ENCODE peak calls at places on chromosome 2, in eight cellular contexts. T, I, U, X, S, K, L and N are unnamed samples.

GRCh38 chr2:217370391-217370790 is 510.5 kb upstream of the TNP1 start:
- DNase-seq in T (no peak), I (no peak), U (peak; percentile 97), X (no peak), S (no peak), K (no peak), L (no peak), N (no peak)

GRCh38 chr2:135149251-135149650 is 97.2 kb downstream of the RAB3GAP1 start:
- DNase-seq in T (no peak), I (peak; percentile 27), U (no peak), X (no peak), S (no peak), K (peak; percentile 10), L (no peak), N (no peak)

GRCh38 chr2:14239605-14240004 is 392.9 kb upstream of the LRATD1 start:
- DNase-seq in T (no peak), I (no peak), U (no peak), X (no peak), S (no peak), K (no peak), L (no peak), N (no peak)

GRCh38 chr2:160460333-160460731 is 33.3 kb downstream of the RBMS1 start:
- DNase-seq in T (no peak), I (no peak), U (no peak), X (no peak), S (no peak), K (no peak), L (no peak), N (no peak)

GRCh38 chr2:131105156-131105949 is at the start of gene PLEKHB2:
- DNase-seq in T (peak; percentile 92), I (peak; percentile 89), U (peak; percentile 91), X (peak; percentile 92), S (peak; percentile 57), K (peak; percentile 79), L (peak; percentile 90), N (peak; percentile 95)

GRCh38 chr2:102368461-102369109 is 13.0 kb downstream of the IL18R1 start:
- DNase-seq in T (peak; percentile 41), I (no peak), U (no peak), X (no peak), S (no peak), K (no peak), L (no peak), N (no peak)

GRCh38 chr2:44938287-44939073 is 3.0 kb upstream of the SIX3 start:
- DNase-seq in T (no peak), I (no peak), U (no peak), X (no peak), S (no peak), K (no peak), L (no peak), N (no peak)

GRCh38 chr2:235595420-235596010 is 101.7 kb downstream of the AGAP1 start:
- DNase-seq in T (peak; percentile 24), I (peak; percentile 53), U (peak; percentile 81), X (peak; percentile 75), S (peak; percentile 60), K (peak; percentile 72), L (no peak), N (peak; percentile 41)

GRCh38 chr2:193076995-193077394 is 882.3 kb upstream of the TMEFF2 start:
- DNase-seq in T (no peak), I (no peak), U (no peak), X (no peak), S (no peak), K (no peak), L (no peak), N (no peak)

GRCh38 chr2:70656421-70657010 is 102.9 kb upstream of the TGFA start:
- DNase-seq in T (no peak), I (no peak), U (no peak), X (no peak), S (no peak), K (no peak), L (no peak), N (no peak)

GRCh38 chr2:231532189-231533035 is 2.2 kb upstream of the NMUR1 start:
- DNase-seq in T (no peak), I (no peak), U (no peak), X (no peak), S (no peak), K (no peak), L (no peak), N (no peak)

GRCh38 chr2:240586919-240587800 is 626 bp downstream of the CAPN10 start:
- DNase-seq in T (peak; percentile 68), I (no peak), U (no peak), X (no peak), S (no peak), K (no peak), L (peak; percentile 52), N (peak; percentile 33)

GRCh38 chr2:27322301-27322765 is 564 bp downstream of the MPV17 start:
- DNase-seq in T (no peak), I (peak; percentile 42), U (peak; percentile 34), X (no peak), S (no peak), K (no peak), L (no peak), N (no peak)

GRCh38 chr2:229419158-229419557 is 148.1 kb upstream of the PID1 start:
- DNase-seq in T (no peak), I (no peak), U (peak; percentile 30), X (no peak), S (no peak), K (peak; percentile 24), L (no peak), N (no peak)

GRCh38 chr2:122478773-122479172 is 723.3 kb downstream of the TSN start:
- DNase-seq in T (no peak), I (no peak), U (no peak), X (no peak), S (no peak), K (no peak), L (no peak), N (no peak)

GRCh38 chr2:197256771-197257170 is 53.8 kb downstream of the ANKRD44 start:
- DNase-seq in T (no peak), I (no peak), U (no peak), X (no peak), S (no peak), K (no peak), L (no peak), N (no peak)

GRCh38 chr2:100954044-100954420 is 48.1 kb upstream of the RPL31 start:
- DNase-seq in T (no peak), I (no peak), U (no peak), X (no peak), S (no peak), K (no peak), L (no peak), N (no peak)

GRCh38 chr2:120398051-120398960 is 52.4 kb downstream of the INHBB start:
- DNase-seq in T (no peak), I (no peak), U (peak; percentile 62), X (no peak), S (peak; percentile 77), K (peak; percentile 5), L (no peak), N (no peak)

GRCh38 chr2:120778244-120778643 is 42.6 kb downstream of the GLI2 start:
- DNase-seq in T (no peak), I (no peak), U (no peak), X (no peak), S (no peak), K (no peak), L (no peak), N (no peak)

GRCh38 chr2:77228379-77228778 is 293.8 kb downstream of the LRRTM4 start:
- DNase-seq in T (no peak), I (peak; percentile 18), U (peak; percentile 1), X (no peak), S (no peak), K (no peak), L (no peak), N (peak; percentile 55)

GRCh38 chr2:221570321-221571107 is 1.6 kb downstream of the EPHA4 start:
- DNase-seq in T (peak; percentile 25), I (no peak), U (peak; percentile 41), X (peak; percentile 23), S (peak; percentile 13), K (no peak), L (no peak), N (peak; percentile 70)

GRCh38 chr2:234135750-234136221 is 85.3 kb downstream of the SPP2 start:
- DNase-seq in T (peak; percentile 43), I (peak; percentile 73), U (peak; percentile 87), X (peak; percentile 66), S (peak; percentile 48), K (peak; percentile 51), L (no peak), N (peak; percentile 66)

GRCh38 chr2:39061280-39061679 is 59.6 kb downstream of the SOS1 start:
- DNase-seq in T (no peak), I (no peak), U (no peak), X (no peak), S (no peak), K (no peak), L (no peak), N (no peak)

GRCh38 chr2:133581027-133581760 is 12.9 kb upstream of the NCKAP5 start:
- DNase-seq in T (no peak), I (no peak), U (peak; percentile 32), X (no peak), S (no peak), K (no peak), L (no peak), N (no peak)

GRCh38 chr2:147006724-147007123 is 838.1 kb upstream of the ACVR2A start:
- DNase-seq in T (no peak), I (no peak), U (peak; percentile 81), X (no peak), S (no peak), K (peak; percentile 87), L (no peak), N (no peak)

GRCh38 chr2:46294185-46294836 is 2.9 kb upstream of the EPAS1 start:
- DNase-seq in T (peak; percentile 16), I (no peak), U (peak; percentile 40), X (no peak), S (no peak), K (no peak), L (no peak), N (no peak)

GRCh38 chr2:72127401-72128058 is 20.1 kb downstream of the CYP26B1 start:
- DNase-seq in T (no peak), I (no peak), U (no peak), X (no peak), S (no peak), K (no peak), L (no peak), N (no peak)

GRCh38 chr2:26191316-26192159 is 18.6 kb downstream of the GAREM2 start:
- DNase-seq in T (no peak), I (no peak), U (no peak), X (no peak), S (no peak), K (no peak), L (no peak), N (no peak)

GRCh38 chr2:30611572-30611971 is 164.5 kb downstream of the LCLAT1 start:
- DNase-seq in T (no peak), I (no peak), U (peak; percentile 70), X (no peak), S (no peak), K (no peak), L (no peak), N (peak; percentile 89)

GRCh38 chr2:25672500-25673169 is 742 bp downstream of the DTNB start:
- DNase-seq in T (peak; percentile 76), I (peak; percentile 51), U (peak; percentile 37), X (peak; percentile 45), S (no peak), K (no peak), L (peak; percentile 51), N (peak; percentile 42)

GRCh38 chr2:29480423-29480822 is 365.2 kb downstream of the CLIP4 start:
- DNase-seq in T (no peak), I (peak; percentile 22), U (peak; percentile 84), X (no peak), S (no peak), K (no peak), L (no peak), N (no peak)

GRCh38 chr2:20525041-20526035 is 78.5 kb downstream of the RHOB start:
- DNase-seq in T (no peak), I (no peak), U (peak; percentile 55), X (no peak), S (no peak), K (peak; percentile 44), L (no peak), N (no peak)

GRCh38 chr2:7845332-7845731 is 836.5 kb upstream of the ID2 start:
- DNase-seq in T (no peak), I (peak; percentile 54), U (peak; percentile 51), X (no peak), S (peak; percentile 69), K (peak; percentile 79), L (no peak), N (no peak)

GRCh38 chr2:226079186-226079585 is 679.7 kb downstream of the NYAP2 start:
- DNase-seq in T (no peak), I (no peak), U (no peak), X (no peak), S (no peak), K (no peak), L (no peak), N (no peak)